ENCODE peak calls at places on chromosomes 16 and 17, in seven cellular contexts. R is body of pancreas; E is GM23338; H is naive thymus-derived CD8-positive, alpha-beta T cell; N is lung; M is T-cell; Y is A549. W is an unnamed sample.

GRCh38 chr17:13642188-13642587 is 40.5 kb upstream of the HS3ST3A1 start:
- ATAC-seq in R (no peak), E (no peak), H (no peak), N (no peak), M (no peak), Y (no peak), W (no peak)

GRCh38 chr17:564526-564925 is 150.1 kb downstream of the VPS53 start:
- ATAC-seq in R (no peak), E (no peak), H (no peak), N (no peak), M (no peak), Y (no peak), W (no peak)

GRCh38 chr17:39730095-39730921 is at the start of gene MIEN1:
- ATAC-seq in R (peak; percentile 94), E (peak; percentile 89), H (peak; percentile 93), N (peak; percentile 98), M (peak; percentile 96), Y (peak; percentile 90), W (peak; percentile 93)

GRCh38 chr17:59558953-59559352 is 6.5 kb upstream of the DHX40 start:
- ATAC-seq in R (no peak), E (no peak), H (no peak), N (no peak), M (no peak), Y (no peak), W (peak; percentile 47)

GRCh38 chr17:82343560-82343959 is 10.0 kb upstream of the SECTM1 start:
- ATAC-seq in R (no peak), E (peak; percentile 56), H (no peak), N (no peak), M (no peak), Y (no peak), W (no peak)

GRCh38 chr16:58497935-58498334 is 2.0 kb upstream of the NDRG4 start:
- ATAC-seq in R (no peak), E (no peak), H (no peak), N (no peak), M (no peak), Y (no peak), W (no peak)

GRCh38 chr17:79841369-79842135 is 2.3 kb upstream of the CBX4 start:
- ATAC-seq in R (no peak), E (no peak), H (no peak), N (no peak), M (no peak), Y (no peak), W (no peak)

GRCh38 chr17:48429638-48430586 is at the start of gene SKAP1:
- ATAC-seq in R (peak; percentile 82), E (peak; percentile 98), H (peak; percentile 72), N (peak; percentile 34), M (peak; percentile 87), Y (peak; percentile 27), W (no peak)

GRCh38 chr16:49183911-49184310 is 97.7 kb downstream of the CBLN1 start:
- ATAC-seq in R (no peak), E (peak; percentile 95), H (no peak), N (no peak), M (no peak), Y (peak; percentile 68), W (no peak)